ENCODE peak calls at places on chromosomes 6 and 20, in four cellular contexts. U, P, C and L are unnamed samples.

GRCh38 chr6:144123836-144124235 is 26.5 kb upstream of the STX11 start:
- DNase-seq in U (no peak), P (no peak), C (no peak), L (no peak)

GRCh38 chr6:52603000-52603795 is 26.3 kb upstream of the TRAM2 start:
- DNase-seq in U (peak), P (no peak), C (no peak), L (no peak)

GRCh38 chr6:158501638-158502592 is 58.0 kb upstream of the TMEM181 start:
- DNase-seq in U (no peak), P (no peak), C (no peak), L (no peak)

GRCh38 chr20:58677205-58677604 is 15.4 kb upstream of the NPEPL1 start:
- DNase-seq in U (no peak), P (no peak), C (no peak), L (no peak)

GRCh38 chr20:5078399-5078958 is 41.3 kb downstream of the PCNA start:
- DNase-seq in U (peak), P (peak), C (peak), L (peak)

GRCh38 chr6:79947191-79948173 is at the start of gene ELOVL4:
- DNase-seq in U (peak), P (peak), C (peak), L (peak)

GRCh38 chr20:62134735-62135231 is 8.4 kb downstream of the PSMA7 start:
- DNase-seq in U (peak), P (no peak), C (no peak), L (no peak)

GRCh38 chr20:59463541-59463940 is 140.8 kb upstream of the PHACTR3 start:
- DNase-seq in U (no peak), P (no peak), C (no peak), L (no peak)

GRCh38 chr6:155150967-155151671 is 112.7 kb upstream of the CLDN20 start:
- DNase-seq in U (no peak), P (no peak), C (no peak), L (no peak)

GRCh38 chr20:16438100-16438499 is 135.1 kb downstream of the KIF16B start:
- DNase-seq in U (no peak), P (no peak), C (no peak), L (no peak)

GRCh38 chr6:166464418-166465400 is 82.0 kb upstream of the MPC1 start:
- DNase-seq in U (no peak), P (no peak), C (no peak), L (no peak)

GRCh38 chr20:14951707-14952106 is 614.3 kb upstream of the FLRT3 start:
- DNase-seq in U (peak), P (no peak), C (no peak), L (no peak)

GRCh38 chr20:22815584-22815983 is 219.5 kb upstream of the SSTR4 start:
- DNase-seq in U (no peak), P (no peak), C (no peak), L (no peak)

GRCh38 chr6:107318100-107318736 is 141.1 kb downstream of the PDSS2 start:
- DNase-seq in U (peak), P (no peak), C (peak), L (peak)

GRCh38 chr6:52389626-52390360 is 27.8 kb downstream of the PAQR8 start:
- DNase-seq in U (peak), P (peak), C (peak), L (peak)

GRCh38 chr6:140276719-140277118 is 902.3 kb upstream of the CITED2 start:
- DNase-seq in U (peak), P (no peak), C (no peak), L (no peak)

GRCh38 chr6:74410630-74411029 is 714.6 kb downstream of the CD109 start:
- DNase-seq in U (peak), P (no peak), C (no peak), L (no peak)

GRCh38 chr20:34427784-34428183 is 64.7 kb downstream of the ITCH start:
- DNase-seq in U (no peak), P (no peak), C (no peak), L (no peak)

DNA sequence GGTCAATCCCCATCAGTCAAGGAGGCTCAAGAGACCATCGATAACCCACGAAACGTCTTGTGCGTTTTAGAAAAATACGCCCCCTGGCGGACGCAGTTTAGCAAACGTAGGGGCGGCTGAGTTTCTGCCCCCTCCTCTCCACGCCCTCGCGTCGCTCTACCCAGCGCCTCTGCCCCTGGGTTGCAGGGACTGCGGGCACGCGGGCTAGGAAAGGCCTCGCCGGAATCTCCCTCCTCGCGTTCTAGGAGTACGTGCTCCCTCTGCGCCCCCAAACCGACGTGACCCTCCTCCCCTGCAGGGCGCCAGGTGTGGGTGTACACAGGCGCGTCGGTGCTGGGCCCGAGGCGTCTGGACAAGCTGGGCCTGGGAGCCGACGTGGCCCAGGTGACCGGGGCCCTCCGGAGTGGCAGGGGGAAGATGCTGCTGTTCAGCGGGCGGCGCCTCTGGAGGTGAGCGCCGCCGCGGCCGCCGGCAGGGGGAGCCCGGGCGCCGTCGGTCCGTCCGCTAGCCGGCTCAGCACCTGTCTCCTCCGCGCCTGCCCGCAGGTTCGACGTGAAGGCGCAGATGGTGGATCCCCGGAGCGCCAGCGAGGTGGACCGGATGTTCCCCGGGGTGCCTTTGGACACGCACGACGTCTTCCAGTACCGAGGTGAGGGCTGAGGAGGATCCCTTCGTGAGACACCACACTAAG is 5.3 kb downstream of the MMP9 start:
- DNase-seq in U (peak), P (peak), C (peak), L (peak)
- H3K4me3 ChIP-seq in U (no peak), P (peak), C (peak), L (no peak)

GRCh38 chr6:141610741-141611140 is 522.0 kb upstream of the GJE1 start:
- DNase-seq in U (peak), P (no peak), C (no peak), L (no peak)
- TF ChIP-seq CTCF in U (peak), P (no peak), C (no peak), L (no peak)

DNA sequence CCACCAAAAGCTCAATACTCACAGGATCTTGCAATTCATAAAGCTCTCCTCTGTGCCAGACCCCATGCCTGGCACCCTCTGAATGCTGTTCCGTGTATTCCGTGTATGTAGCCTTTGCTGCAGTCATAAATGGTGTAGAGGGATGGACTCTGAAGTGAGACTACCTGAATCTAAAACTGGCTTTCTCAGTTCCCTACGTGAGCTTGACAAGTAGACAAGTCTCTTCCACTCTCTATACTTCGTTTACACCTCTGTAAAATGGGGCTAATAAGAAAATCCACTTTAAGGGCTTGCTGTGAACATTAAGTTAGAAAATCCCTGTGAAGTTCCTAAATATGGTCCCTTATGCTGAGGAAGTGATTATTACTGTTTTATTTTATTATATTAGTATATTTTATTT is 31.5 kb downstream of the PPP1R16B start:
- DNase-seq in U (no peak), P (no peak), C (no peak), L (no peak)
- H3K4me3 ChIP-seq in U (no peak), P (no peak), C (no peak), L (no peak)

DNA sequence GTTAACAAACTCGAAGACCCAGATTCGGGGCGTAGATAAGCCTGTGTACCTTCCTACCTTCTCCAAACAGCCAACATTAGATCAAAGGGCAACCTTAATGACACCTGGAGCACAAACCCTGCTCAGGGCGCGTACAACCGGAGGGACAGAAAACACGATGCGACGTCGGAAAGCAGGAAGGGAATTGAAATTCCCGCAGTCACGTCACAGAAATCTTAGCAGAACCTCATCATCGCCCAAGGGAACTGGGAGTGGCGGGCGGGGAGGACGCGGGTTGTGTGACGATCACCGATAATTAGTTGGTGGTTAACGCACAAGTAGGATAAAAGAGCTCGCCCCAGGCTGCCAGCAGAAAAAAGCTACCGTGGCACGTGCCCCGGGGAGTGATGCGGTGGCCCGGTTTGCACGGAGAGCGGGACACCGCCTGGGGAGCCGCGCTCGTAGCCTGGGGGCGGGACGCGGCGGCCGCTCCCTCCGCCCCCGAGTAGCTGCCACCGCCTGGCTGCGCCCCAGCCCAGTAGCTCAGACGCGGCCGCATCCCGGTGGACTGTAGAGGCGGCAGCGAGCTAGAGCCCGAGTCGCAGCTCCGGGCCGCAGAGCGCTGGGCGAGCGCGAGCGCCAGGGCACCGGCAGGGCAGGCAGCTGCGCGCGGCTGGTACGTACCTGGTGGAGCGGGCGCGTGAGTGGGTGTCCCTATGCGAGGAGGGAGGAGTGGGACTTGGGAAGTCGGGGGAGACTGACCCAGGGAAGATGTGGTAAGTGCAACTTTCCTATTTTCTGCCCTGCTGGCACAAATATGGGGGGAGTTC is at the start of gene PKIB:
- DNase-seq in U (peak), P (peak), C (peak), L (peak)
- TF ChIP-seq CTCF in U (peak), P (peak), C (peak), L (no peak)

GRCh38 chr6:81752969-81753708 is 658 bp upstream of the TENT5A start:
- DNase-seq in U (peak), P (peak), C (peak), L (peak)

GRCh38 chr6:81756690-81757089 is 4.2 kb upstream of the TENT5A start:
- DNase-seq in U (no peak), P (peak), C (no peak), L (no peak)

GRCh38 chr6:81753709-81754678 is 1.5 kb upstream of the TENT5A start:
- DNase-seq in U (peak), P (peak), C (peak), L (peak)

GRCh38 chr6:81755536-81755935 is 3.1 kb upstream of the TENT5A start:
- DNase-seq in U (no peak), P (no peak), C (no peak), L (no peak)

DNA sequence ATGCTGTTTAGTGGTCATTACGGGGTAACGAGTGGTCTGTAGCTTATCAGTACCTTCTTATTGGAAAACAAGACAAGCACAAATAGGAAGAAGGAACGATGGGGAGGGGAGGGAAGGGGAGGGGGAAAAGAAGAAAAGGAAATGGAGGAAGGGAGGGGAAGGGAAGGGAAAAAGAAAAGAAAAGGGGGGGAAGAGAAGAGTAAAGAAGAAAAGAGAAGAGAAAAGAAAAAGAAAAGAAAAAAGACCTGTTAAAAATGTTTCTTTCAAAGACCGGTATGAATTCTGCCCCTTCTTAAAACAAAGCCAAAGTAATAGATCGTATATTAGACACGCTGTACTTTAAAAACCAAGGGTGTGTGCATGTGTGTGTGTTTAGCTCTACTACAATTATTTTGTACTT is 2.4 kb upstream of the TENT5A start:
- DNase-seq in U (no peak), P (no peak), C (no peak), L (no peak)
- H3K4me3 ChIP-seq in U (no peak), P (no peak), C (no peak), L (no peak)

DNA sequence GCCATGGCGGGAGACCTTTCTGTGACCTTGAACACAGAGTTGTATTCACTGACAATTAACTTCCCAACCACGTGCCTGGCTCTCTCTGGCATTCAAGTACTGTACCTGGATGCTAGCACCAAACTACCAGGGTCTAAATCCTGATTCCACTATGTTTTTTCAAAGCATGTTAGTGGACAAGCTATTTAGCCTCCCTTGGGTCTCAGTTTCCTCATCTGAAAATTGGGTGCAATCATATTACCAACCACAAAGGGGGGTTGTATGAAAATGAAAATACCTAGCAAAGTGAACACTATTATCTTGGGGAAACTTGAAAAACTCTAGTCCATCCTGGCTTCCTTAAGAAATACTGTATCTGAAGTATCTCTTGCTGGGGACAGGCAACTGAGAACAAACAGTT is 308.7 kb upstream of the SGK1 start:
- DNase-seq in U (no peak), P (no peak), C (no peak), L (no peak)
- TF ChIP-seq CTCF in U (no peak), P (no peak), C (no peak), L (no peak)

GRCh38 chr20:63893999-63894357 is 948 bp upstream of the DNAJC5 start:
- DNase-seq in U (peak), P (no peak), C (no peak), L (no peak)
- H3K4me3 ChIP-seq in U (peak), P (peak), C (peak), L (no peak)